ENCODE peak calls at places on chromosomes 6 and 20, in four cellular contexts. S is K562, Z is GM12878, R is H1. W is an unnamed sample.

GRCh38 chr6:13368716-13369115 is 40.4 kb upstream of the TBC1D7 start:
- DNase-seq in S (no peak), Z (no peak), R (no peak), W (peak; percentile 14)

GRCh38 chr6:87832025-87832825 is 130.2 kb upstream of the AKIRIN2 start:
- DNase-seq in S (no peak), Z (peak; percentile 51), R (no peak), W (no peak)

GRCh38 chr20:33111306-33111705 is 31.9 kb downstream of the BPIFB4 start:
- DNase-seq in S (no peak), Z (no peak), R (no peak), W (no peak)

GRCh38 chr20:63830821-63831593 is at the start of gene ZBTB46:
- DNase-seq in S (peak; percentile 98), Z (no peak), R (no peak), W (no peak)

GRCh38 chr6:132218063-132218696 is 183.1 kb downstream of the MOXD1 start:
- DNase-seq in S (no peak), Z (no peak), R (no peak), W (peak; percentile 14)

GRCh38 chr20:15913661-15914060 is 659.6 kb downstream of the KIF16B start:
- DNase-seq in S (no peak), Z (no peak), R (no peak), W (no peak)

GRCh38 chr6:169171010-169171409 is 82.6 kb downstream of the THBS2 start:
- DNase-seq in S (no peak), Z (no peak), R (no peak), W (no peak)

GRCh38 chr6:76633259-76633658 is 560.8 kb upstream of the IMPG1 start:
- DNase-seq in S (no peak), Z (no peak), R (peak; percentile 51), W (no peak)

GRCh38 chr6:74834967-74835366 is 370.9 kb downstream of the COL12A1 start:
- DNase-seq in S (no peak), Z (no peak), R (no peak), W (no peak)

GRCh38 chr20:35344354-35344837 is 52.2 kb upstream of the FAM83C start:
- DNase-seq in S (peak; percentile 77), Z (no peak), R (no peak), W (no peak)

GRCh38 chr6:160733045-160733646 is 31.1 kb downstream of the PLG start:
- DNase-seq in S (peak; percentile 57), Z (no peak), R (peak; percentile 48), W (peak; percentile 8)

GRCh38 chr20:48723308-48724264 is 104.2 kb downstream of the PREX1 start:
- DNase-seq in S (no peak), Z (no peak), R (no peak), W (no peak)

GRCh38 chr6:124026645-124027044 is 223.0 kb downstream of the NKAIN2 start:
- DNase-seq in S (no peak), Z (no peak), R (no peak), W (no peak)

GRCh38 chr6:138275976-138276375 is 57.7 kb upstream of the PBOV1 start:
- DNase-seq in S (no peak), Z (no peak), R (no peak), W (no peak)

GRCh38 chr20:16018881-16019280 is 554.4 kb downstream of the KIF16B start:
- DNase-seq in S (no peak), Z (no peak), R (no peak), W (no peak)

GRCh38 chr6:157236040-157236725 is 87.1 kb downstream of the TMEM242 start:
- DNase-seq in S (no peak), Z (no peak), R (peak; percentile 82), W (no peak)

GRCh38 chr6:53717571-53717970 is 52.0 kb upstream of the KLHL31 start:
- DNase-seq in S (no peak), Z (no peak), R (no peak), W (no peak)

GRCh38 chr6:28124350-28124970 is at the start of gene ZSCAN16:
- DNase-seq in S (no peak), Z (no peak), R (peak; percentile 90), W (no peak)

GRCh38 chr6:28125396-28125795 is 987 bp downstream of the ZSCAN16 start:
- DNase-seq in S (no peak), Z (no peak), R (no peak), W (no peak)

GRCh38 chr6:28124971-28125353 is 553 bp downstream of the ZSCAN16 start:
- DNase-seq in S (no peak), Z (no peak), R (no peak), W (no peak)
- H3K4me3 ChIP-seq in S (no peak overlapping the region), Z (peak overlapping the region; percentile 76), R (peak overlapping the region; percentile 77), W (peak overlapping the region; percentile 90)

GRCh38 chr6:155245871-155246270 is 17.9 kb upstream of the CLDN20 start:
- DNase-seq in S (no peak), Z (no peak), R (no peak), W (no peak)

GRCh38 chr6:155250701-155251381 is 13.0 kb upstream of the CLDN20 start:
- DNase-seq in S (no peak), Z (no peak), R (no peak), W (no peak)

GRCh38 chr6:155247618-155248017 is 16.2 kb upstream of the CLDN20 start:
- DNase-seq in S (no peak), Z (no peak), R (no peak), W (no peak)

GRCh38 chr6:155246825-155247224 is 17.0 kb upstream of the CLDN20 start:
- DNase-seq in S (no peak), Z (no peak), R (no peak), W (no peak)

DNA sequence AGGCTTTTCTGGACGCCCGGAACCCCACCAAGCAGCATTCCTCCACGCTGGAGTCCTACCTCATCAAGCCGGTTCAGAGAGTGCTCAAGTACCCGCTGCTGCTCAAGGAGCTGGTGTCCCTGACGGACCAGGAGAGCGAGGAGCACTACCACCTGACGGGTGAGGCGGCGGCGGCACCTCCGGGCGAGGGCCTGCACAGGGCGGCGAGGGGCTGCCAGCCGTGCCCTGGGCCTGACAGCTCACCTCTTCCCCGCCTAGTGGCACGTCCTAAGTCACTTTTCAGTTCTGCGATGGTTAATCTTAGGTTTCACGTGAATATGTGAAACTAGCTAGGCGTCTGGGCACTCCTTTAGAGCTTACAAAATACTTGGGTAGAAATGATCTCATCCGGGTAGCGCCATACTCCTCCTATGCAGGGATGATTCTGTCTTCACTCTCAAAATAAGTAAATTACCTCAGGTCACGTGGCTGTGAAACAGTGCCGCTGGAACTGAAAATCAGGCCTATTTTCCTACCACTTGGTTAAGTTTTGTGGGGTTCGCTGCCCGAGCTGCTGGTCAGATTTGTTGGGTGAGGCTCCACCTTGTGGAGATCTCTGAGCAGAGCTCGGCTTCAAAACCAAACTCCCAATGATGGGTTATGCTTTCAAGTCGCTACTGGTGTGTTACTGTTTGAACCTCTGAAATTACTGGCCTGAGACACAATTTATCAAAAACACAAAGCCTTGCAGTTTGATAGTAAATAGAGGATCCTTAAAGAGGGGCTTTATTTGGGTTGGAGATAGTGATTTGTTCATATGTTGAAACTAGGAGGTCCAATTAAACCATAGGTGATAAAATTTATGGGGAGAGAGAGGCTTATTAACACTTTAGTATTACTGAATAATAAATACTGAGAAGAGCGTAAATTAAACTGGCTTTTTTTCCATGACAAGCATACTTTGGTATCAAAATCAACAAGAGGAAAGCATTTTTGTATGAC is 15.5 kb upstream of the CLDN20 start:
- DNase-seq in S (peak; percentile 33), Z (peak; percentile 36), R (peak; percentile 67), W (no peak)
- TF ChIP-seq POLR2AphosphoS5 in S (no peak), Z (no peak), R (no peak), W (no peak)

GRCh38 chr6:125746731-125747588 is 2.5 kb upstream of the HEY2 start:
- DNase-seq in S (peak; percentile 58), Z (no peak), R (peak; percentile 72), W (no peak)
- TF ChIP-seq EZH2 in S (peak; percentile 68), Z (no peak), R (no peak), W (no peak)

GRCh38 chr6:167020211-167020610 is 21.0 kb downstream of the CEP43 start:
- DNase-seq in S (no peak), Z (no peak), R (no peak), W (no peak)
- H3K4me3 ChIP-seq in S (no peak overlapping the region), Z (no peak overlapping the region), R (no peak overlapping the region), W (no peak overlapping the region)

DNA sequence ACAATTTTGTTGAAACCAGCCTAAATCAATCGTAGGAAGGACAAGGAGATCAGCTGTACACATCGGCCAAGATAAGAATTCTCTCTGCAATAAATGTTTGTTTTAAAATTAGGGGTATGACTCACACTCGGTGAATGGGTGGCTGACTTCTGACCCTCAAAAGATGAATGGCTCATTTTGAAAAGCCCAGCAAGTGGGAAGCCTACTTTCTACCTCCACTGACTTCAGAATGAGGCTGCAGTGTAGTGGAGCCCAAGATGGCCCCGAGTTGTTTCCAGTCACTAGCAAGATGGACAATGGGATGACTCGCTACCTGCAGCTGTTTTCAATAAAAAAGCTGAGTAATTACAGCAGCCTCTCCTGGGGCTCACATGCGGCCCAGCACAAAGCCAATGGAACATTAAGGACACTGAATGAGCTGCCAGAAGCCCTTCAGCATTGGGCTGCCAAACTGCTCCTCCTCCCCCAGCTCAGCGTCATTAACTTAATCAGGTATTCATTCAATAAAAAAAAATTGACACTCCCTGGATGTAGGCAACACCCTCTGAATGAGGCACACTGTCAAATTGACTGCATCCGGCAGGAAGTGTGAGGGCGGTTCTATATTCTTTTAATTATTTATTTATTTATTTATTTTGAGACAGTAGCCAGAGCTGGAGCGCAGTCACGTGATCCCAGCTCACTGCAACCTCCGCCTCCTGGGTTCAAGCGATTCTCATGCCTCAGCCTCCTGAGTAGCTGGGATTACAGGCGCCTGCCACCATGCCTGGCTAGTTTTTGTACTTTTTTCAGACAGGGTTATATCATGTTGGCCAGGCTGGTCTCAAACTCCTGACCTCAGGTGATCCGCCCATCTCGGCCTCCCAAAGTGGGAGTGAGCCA is 107.3 kb downstream of the GMPR start:
- DNase-seq in S (peak; percentile 55), Z (no peak), R (no peak), W (no peak)
- TF ChIP-seq POLR2AphosphoS5 in S (no peak), Z (no peak), R (no peak), W (no peak)

GRCh38 chr6:48757661-48758060 is 646.7 kb upstream of the PTCHD4 start:
- DNase-seq in S (no peak), Z (no peak), R (no peak), W (no peak)

GRCh38 chr6:48754631-48755030 is 643.6 kb upstream of the PTCHD4 start:
- DNase-seq in S (no peak), Z (no peak), R (no peak), W (no peak)

DNA sequence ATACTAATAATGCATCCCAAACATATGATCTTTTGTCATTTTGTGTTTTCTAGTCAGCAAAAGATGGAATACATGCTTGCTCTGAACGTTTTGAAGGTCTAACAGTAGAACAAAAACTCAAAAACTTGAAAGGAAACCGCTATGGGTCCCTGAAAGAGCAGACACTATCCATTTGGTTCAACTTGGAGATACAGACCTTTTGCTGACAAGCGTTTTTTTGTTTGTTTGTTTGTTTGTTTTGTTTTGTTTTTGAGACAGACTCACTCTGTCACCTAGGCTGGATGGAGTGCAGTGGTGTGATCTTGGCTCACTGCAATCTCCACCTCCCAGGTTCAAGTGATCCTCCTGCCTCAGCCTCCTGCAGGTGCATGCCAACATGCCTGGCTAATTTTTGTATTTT is 644.3 kb upstream of the PTCHD4 start:
- DNase-seq in S (no peak), Z (no peak), R (no peak), W (no peak)
- TF ChIP-seq EZH2 in S (no peak), Z (no peak), R (no peak), W (no peak)

W was measured in SK-N-MC.